ENCODE peak calls at places on chromosomes 7 and 10, in five cellular contexts. Y is GM23248, J is spleen, E is neuronal stem cell, R is sciatic nerve. T is an unnamed sample.

GRCh38 chr7:155291045-155291530 is 6.6 kb upstream of the INSIG1 start:
- DNase-seq in R (no peak), J (no peak), Y (peak; percentile 79), E (no peak), T (no peak)

GRCh38 chr7:82562716-82563404 is 119.3 kb upstream of the CACNA2D1 start:
- DNase-seq in E (no peak), Y (peak; percentile 71), R (no peak), J (no peak), T (no peak)

GRCh38 chr10:1938317-1938716 is 201.0 kb upstream of the ADARB2 start:
- DNase-seq in E (no peak), Y (no peak), R (no peak), J (no peak), T (no peak)

GRCh38 chr7:16422917-16423316 is 1.6 kb upstream of the CRPPA start:
- DNase-seq in R (no peak), E (no peak), J (no peak), Y (no peak), T (no peak)

GRCh38 chr10:42836771-42837468 is 54.3 kb downstream of the BMS1 start:
- DNase-seq in Y (peak; percentile 56), J (no peak), E (no peak), R (no peak), T (no peak)

GRCh38 chr10:104450490-104450889 is 96.9 kb downstream of the CFAP58 start:
- DNase-seq in Y (no peak), R (no peak), E (no peak), J (no peak), T (no peak)

GRCh38 chr10:74923556-74923955 is 97.2 kb downstream of the KAT6B start:
- DNase-seq in Y (peak; percentile 32), E (no peak), R (no peak), J (no peak), T (peak; percentile 7)

GRCh38 chr7:265192-265997 is 24.6 kb upstream of the FOXL3 start:
- DNase-seq in Y (peak; percentile 34), R (no peak), E (no peak), J (peak; percentile 44), T (no peak)

GRCh38 chr10:87720665-87721064 is 61.0 kb downstream of the PAPSS2 start:
- DNase-seq in R (no peak), J (no peak), E (no peak), Y (no peak), T (no peak)

GRCh38 chr7:47534322-47535032 is 47.4 kb downstream of the TNS3 start:
- DNase-seq in J (peak; percentile 14), Y (peak; percentile 47), R (no peak), E (peak; percentile 49), T (no peak)

GRCh38 chr10:48727866-48728265 is 43.2 kb downstream of the WDFY4 start:
- DNase-seq in Y (no peak), J (no peak), E (no peak), R (no peak), T (no peak)

GRCh38 chr7:142434666-142435174 is 176.9 kb upstream of the PRSS58 start:
- DNase-seq in Y (no peak), J (no peak), E (no peak), R (no peak), T (no peak)

GRCh38 chr7:130649004-130649790 is 19.4 kb downstream of the COPG2 start:
- DNase-seq in J (no peak), Y (peak; percentile 85), R (no peak), E (no peak), T (no peak)

GRCh38 chr7:129169171-129169643 is 19.2 kb upstream of the SMO start:
- DNase-seq in Y (peak; percentile 61), E (peak; percentile 49), J (peak; percentile 86), R (peak; percentile 79), T (peak; percentile 36)

GRCh38 chr10:69838853-69839252 is 37.1 kb downstream of the COL13A1 start:
- DNase-seq in J (no peak), Y (peak; percentile 45), R (no peak), E (no peak), T (no peak)

GRCh38 chr7:139777304-139777890 is 401 bp downstream of the HIPK2 start:
- DNase-seq in E (peak; percentile 39), Y (peak; percentile 73), J (peak; percentile 90), R (peak; percentile 69), T (peak; percentile 36)

GRCh38 chr10:130363899-130364298 is 227.7 kb downstream of the GLRX3 start:
- DNase-seq in J (no peak), Y (no peak), R (peak; percentile 51), E (no peak), T (no peak)

GRCh38 chr10:36671607-36672006 is 453.8 kb upstream of the ANKRD30A start:
- DNase-seq in Y (peak; percentile 66), R (no peak), E (no peak), J (no peak), T (no peak)

GRCh38 chr7:69599879-69600764 is 1.8 kb downstream of the AUTS2 start:
- DNase-seq in Y (peak; percentile 15), J (peak; percentile 76), E (peak; percentile 40), R (no peak), T (no peak)

GRCh38 chr7:35630573-35630972 is 64.4 kb downstream of the HERPUD2 start:
- DNase-seq in E (no peak), J (no peak), R (no peak), Y (peak; percentile 65), T (no peak)

GRCh38 chr7:1329261-1329660 is 96.6 kb downstream of the UNCX start:
- DNase-seq in R (no peak), E (no peak), J (peak; percentile 61), Y (no peak), T (no peak)

GRCh38 chr7:152733286-152733934 is 26.1 kb upstream of the ACTR3B start:
- DNase-seq in Y (no peak), E (no peak), J (no peak), R (no peak), T (no peak)

GRCh38 chr7:140260767-140261486 is 84.1 kb upstream of the KDM7A start:
- DNase-seq in J (no peak), Y (no peak), R (no peak), E (no peak), T (no peak)

GRCh38 chr10:70233939-70234300 is 691 bp upstream of the PPA1 start:
- DNase-seq in Y (no peak), R (no peak), J (no peak), E (no peak), T (no peak)